ENCODE peak calls at places on chromosomes 6 and 20, in five cellular contexts. M is PC-3; I is effector memory CD4-positive, alpha-beta T cell; R is brain microvascular endothelial cell; N is neuronal stem cell. W is an unnamed sample.

GRCh38 chr6:49552596-49552995 is 2.1 kb downstream of the C6orf141 start:
- DNase-seq in M (peak), I (no peak), R (no peak), N (peak), W (no peak)

GRCh38 chr6:163404825-163405265 is 9.7 kb upstream of the QKI start:
- DNase-seq in M (no peak), I (no peak), R (no peak), N (no peak), W (no peak)

GRCh38 chr20:31560900-31561598 is 44.0 kb upstream of the ID1 start:
- DNase-seq in M (peak), I (no peak), R (peak), N (no peak), W (peak)

GRCh38 chr20:21936261-21936660 is 230.8 kb downstream of the PAX1 start:
- DNase-seq in M (no peak), I (no peak), R (no peak), N (no peak), W (no peak)

GRCh38 chr6:33702345-33702977 is 9.0 kb downstream of the UQCC2 start:
- DNase-seq in M (peak), I (no peak), R (peak), N (no peak), W (no peak)

GRCh38 chr6:103124471-103124870 is 1731.0 kb downstream of the GRIK2 start:
- DNase-seq in M (no peak), I (no peak), R (no peak), N (no peak), W (no peak)

GRCh38 chr6:105994522-105995402 is 91.4 kb upstream of the PRDM1 start:
- DNase-seq in M (no peak), I (peak), R (peak), N (peak), W (peak)

GRCh38 chr20:48875233-48875913 is 46.1 kb upstream of the ARFGEF2 start:
- DNase-seq in M (no peak), I (no peak), R (no peak), N (no peak), W (no peak)

GRCh38 chr20:47099749-47100515 is 205.3 kb downstream of the EYA2 start:
- DNase-seq in M (peak), I (no peak), R (no peak), N (no peak), W (no peak)

GRCh38 chr20:50189681-50190250 is 864 bp upstream of the CEBPB start:
- DNase-seq in M (peak), I (peak), R (no peak), N (no peak), W (peak)

GRCh38 chr6:130893277-130893676 is 66.1 kb downstream of the SMLR1 start:
- DNase-seq in M (no peak), I (no peak), R (no peak), N (no peak), W (no peak)

GRCh38 chr6:40810176-40810575 is 223.0 kb upstream of the LRFN2 start:
- DNase-seq in M (peak), I (no peak), R (no peak), N (no peak), W (peak)

GRCh38 chr6:53043626-53044025 is 21.6 kb upstream of the FBXO9 start:
- DNase-seq in M (peak), I (no peak), R (no peak), N (no peak), W (no peak)

GRCh38 chr20:45798935-45799642 is 7.3 kb downstream of the DNTTIP1 start:
- DNase-seq in M (peak), I (peak), R (peak), N (peak), W (peak)

DNA sequence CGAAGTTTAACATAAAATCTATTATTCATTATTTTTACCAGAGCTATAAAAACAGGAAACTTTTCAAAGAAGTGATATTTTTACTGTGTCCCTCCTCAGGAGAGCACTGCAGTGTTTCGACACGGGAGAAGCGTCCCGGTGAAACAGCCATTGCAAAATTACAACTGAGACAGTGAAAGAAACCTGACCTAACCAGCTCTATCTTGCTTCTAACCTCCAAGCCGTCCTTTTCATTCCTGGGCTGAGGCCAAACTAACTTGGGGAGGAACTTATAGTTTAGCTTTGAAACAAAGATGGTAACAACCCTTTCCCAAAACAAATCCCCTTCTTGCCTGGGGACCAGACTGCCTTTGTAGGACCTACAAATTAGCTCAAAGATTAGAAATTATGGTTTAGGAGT is 79.2 kb downstream of the WDR27 start:
- DNase-seq in M (no peak), I (no peak), R (no peak), N (no peak), W (no peak)
- H3K27ac ChIP-seq in M (no peak), I (no peak), R (no peak), N (no peak), W (no peak)

DNA sequence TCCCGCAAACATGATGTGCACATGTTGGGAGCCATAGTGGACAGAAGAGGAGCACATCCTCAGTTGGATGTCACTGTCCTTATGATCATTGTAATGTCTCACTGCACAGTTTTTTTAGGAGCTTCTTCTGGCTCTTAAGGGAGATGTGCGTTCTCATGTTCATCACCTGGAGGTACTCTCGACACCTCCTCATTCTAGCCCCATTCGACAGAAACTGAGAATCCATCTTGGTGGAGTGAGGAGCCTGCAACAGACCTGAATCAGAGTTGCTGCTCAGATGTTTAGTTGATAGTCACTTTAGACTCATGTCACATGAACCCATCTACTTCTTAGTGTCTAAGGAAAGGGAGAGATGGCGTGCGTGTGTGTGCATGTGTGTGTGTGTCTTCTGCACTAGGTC is 2.3 kb upstream of the BMP6 start:
- DNase-seq in M (no peak), I (no peak), R (no peak), N (no peak), W (no peak)
- H3K27ac ChIP-seq in M (no peak), I (no peak), R (no peak), N (no peak), W (no peak)

GRCh38 chr20:57909763-57910331 is 200.0 kb upstream of the PMEPA1 start:
- DNase-seq in M (no peak), I (no peak), R (no peak), N (no peak), W (no peak)

GRCh38 chr20:57905448-57905847 is 195.6 kb upstream of the PMEPA1 start:
- DNase-seq in M (no peak), I (no peak), R (no peak), N (no peak), W (no peak)

GRCh38 chr20:57908691-57909090 is 198.9 kb upstream of the PMEPA1 start:
- DNase-seq in M (no peak), I (no peak), R (no peak), N (no peak), W (no peak)

GRCh38 chr20:57908226-57908625 is 198.4 kb upstream of the PMEPA1 start:
- DNase-seq in M (no peak), I (no peak), R (no peak), N (no peak), W (no peak)

GRCh38 chr20:57907131-57908083 is 197.6 kb upstream of the PMEPA1 start:
- DNase-seq in M (no peak), I (no peak), R (no peak), N (no peak), W (no peak)
- H3K27ac ChIP-seq in M (no peak), I (no peak), R (no peak), N (no peak), W (no peak)

GRCh38 chr6:16419636-16420331 is 181.4 kb downstream of the GMPR start:
- DNase-seq in M (no peak), I (no peak), R (no peak), N (no peak), W (no peak)
- H3K27ac ChIP-seq in M (no peak), I (peak), R (no peak), N (no peak), W (no peak)

GRCh38 chr20:60410865-60411264 is 452.6 kb downstream of the CDH26 start:
- DNase-seq in M (no peak), I (no peak), R (no peak), N (no peak), W (no peak)

GRCh38 chr20:60407011-60407771 is 449.0 kb downstream of the CDH26 start:
- DNase-seq in M (no peak), I (no peak), R (no peak), N (no peak), W (no peak)

GRCh38 chr20:60407938-60408337 is 449.7 kb downstream of the CDH26 start:
- DNase-seq in M (no peak), I (no peak), R (no peak), N (no peak), W (no peak)

GRCh38 chr20:60403105-60403741 is 445.0 kb downstream of the CDH26 start:
- DNase-seq in M (no peak), I (no peak), R (no peak), N (no peak), W (no peak)

GRCh38 chr20:60408435-60408834 is 450.2 kb downstream of the CDH26 start:
- DNase-seq in M (no peak), I (no peak), R (no peak), N (no peak), W (no peak)
- H3K27ac ChIP-seq in M (no peak), I (no peak), R (no peak), N (no peak), W (no peak)

DNA sequence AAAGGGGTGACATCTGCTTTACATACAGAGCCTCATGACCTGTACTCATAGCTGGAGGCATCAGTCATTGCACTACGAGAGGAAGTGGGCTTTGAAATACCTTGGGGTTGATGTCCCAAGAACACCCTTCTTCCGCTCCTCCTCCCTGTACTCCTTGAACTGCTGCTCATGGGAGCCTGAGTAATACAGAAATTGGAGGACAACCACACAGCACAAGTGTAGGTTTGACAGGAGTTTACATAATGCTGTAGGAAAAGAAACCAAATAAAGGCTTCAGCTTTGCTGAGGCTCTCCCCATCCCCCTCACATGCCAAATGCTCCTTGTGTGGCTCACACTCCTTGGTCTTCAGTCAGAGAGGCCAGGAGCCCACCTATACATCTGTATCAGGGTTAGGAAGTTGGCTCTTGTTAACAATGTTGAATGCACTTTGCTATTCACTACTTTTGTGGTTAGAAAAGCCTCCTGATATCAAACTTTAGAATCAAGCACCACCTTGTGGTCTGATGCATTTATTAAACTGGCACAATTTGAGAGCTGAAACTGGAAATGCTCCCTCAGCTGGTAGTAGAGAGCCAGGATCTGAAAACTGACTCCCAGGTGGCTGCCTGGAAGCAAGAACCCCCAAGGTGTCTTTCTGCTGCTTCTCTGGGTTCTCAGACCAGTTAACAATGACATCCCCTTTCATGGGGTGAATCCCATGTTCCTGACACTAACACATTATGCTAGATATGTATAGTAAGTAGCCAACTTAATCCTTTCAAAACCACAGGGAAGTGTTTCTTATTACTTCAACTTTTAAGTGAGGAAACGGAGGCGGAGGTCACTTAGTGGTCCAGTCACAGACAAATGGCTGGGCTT is 56.2 kb upstream of the EDN1 start:
- DNase-seq in M (peak), I (no peak), R (peak), N (peak), W (peak)
- H3K27ac ChIP-seq in M (no peak), I (no peak), R (peak), N (no peak), W (no peak)

W was measured in RWPE1.